ENCODE peak calls at places on chromosomes 2 and 18, in nine cellular contexts. One of them, this sample, is unnamed.

GRCh38 chr18:64037812-64038414 is 68.0 kb downstream of the SERPINB8 start:
- DNase-seq in stimulated activated CD4-positive, alpha-beta T cell treated with anti-CD3 and anti-CD28 coated beads, Interleukin-1b, Interleukin-23, amount 100 ng/mL, for 1 hour: no peak
- DNase-seq in astrocyte: peak; percentile 1
- DNase-seq in epithelial cell of prostate: no peak
- DNase-seq in activated T-cell treated with anti-CD3 and anti-CD28 coated beads, Interleukin-2, amount 50 U/mL, for 72 hours: no peak
- DNase-seq in HL-60: no peak
- DNase-seq in cardiac muscle cell: peak; percentile 30
- DNase-seq in ELR: peak; percentile 55
- DNase-seq in psoas muscle: no peak
- DNase-seq in this sample: no peak

GRCh38 chr2:191010887-191011885 is 2.8 kb downstream of the STAT1 start:
- DNase-seq in psoas muscle: no peak
- DNase-seq in activated T-cell treated with anti-CD3 and anti-CD28 coated beads, Interleukin-2, amount 50 U/mL, for 72 hours: peak; percentile 27
- DNase-seq in astrocyte: no peak
- DNase-seq in cardiac muscle cell: no peak
- DNase-seq in epithelial cell of prostate: no peak
- DNase-seq in stimulated activated CD4-positive, alpha-beta T cell treated with anti-CD3 and anti-CD28 coated beads, Interleukin-1b, Interleukin-23, amount 100 ng/mL, for 1 hour: no peak
- DNase-seq in HL-60: no peak
- DNase-seq in ELR: no peak
- DNase-seq in this sample: no peak

GRCh38 chr18:31876707-31877106 is 66.2 kb downstream of the TRAPPC8 start:
- DNase-seq in ELR: peak; percentile 40
- DNase-seq in astrocyte: peak; percentile 5
- DNase-seq in HL-60: no peak
- DNase-seq in activated T-cell treated with anti-CD3 and anti-CD28 coated beads, Interleukin-2, amount 50 U/mL, for 72 hours: no peak
- DNase-seq in stimulated activated CD4-positive, alpha-beta T cell treated with anti-CD3 and anti-CD28 coated beads, Interleukin-1b, Interleukin-23, amount 100 ng/mL, for 1 hour: no peak
- DNase-seq in epithelial cell of prostate: no peak
- DNase-seq in psoas muscle: no peak
- DNase-seq in cardiac muscle cell: no peak
- DNase-seq in this sample: no peak

GRCh38 chr2:54945401-54946219 is 104.6 kb downstream of the RTN4 start:
- DNase-seq in activated T-cell treated with anti-CD3 and anti-CD28 coated beads, Interleukin-2, amount 50 U/mL, for 72 hours: peak; percentile 64
- DNase-seq in HL-60: no peak
- DNase-seq in cardiac muscle cell: peak; percentile 80
- DNase-seq in epithelial cell of prostate: peak; percentile 44
- DNase-seq in stimulated activated CD4-positive, alpha-beta T cell treated with anti-CD3 and anti-CD28 coated beads, Interleukin-1b, Interleukin-23, amount 100 ng/mL, for 1 hour: no peak
- DNase-seq in ELR: peak; percentile 69
- DNase-seq in psoas muscle: peak; percentile 80
- DNase-seq in astrocyte: peak; percentile 33
- DNase-seq in this sample: no peak

GRCh38 chr2:49686897-49687442 is 532.7 kb upstream of the FSHR start:
- DNase-seq in activated T-cell treated with anti-CD3 and anti-CD28 coated beads, Interleukin-2, amount 50 U/mL, for 72 hours: no peak
- DNase-seq in astrocyte: no peak
- DNase-seq in cardiac muscle cell: no peak
- DNase-seq in HL-60: no peak
- DNase-seq in ELR: no peak
- DNase-seq in epithelial cell of prostate: no peak
- DNase-seq in psoas muscle: no peak
- DNase-seq in stimulated activated CD4-positive, alpha-beta T cell treated with anti-CD3 and anti-CD28 coated beads, Interleukin-1b, Interleukin-23, amount 100 ng/mL, for 1 hour: no peak
- DNase-seq in this sample: no peak

GRCh38 chr2:1055014-1055595 is 104.5 kb downstream of the SNTG2 start:
- DNase-seq in stimulated activated CD4-positive, alpha-beta T cell treated with anti-CD3 and anti-CD28 coated beads, Interleukin-1b, Interleukin-23, amount 100 ng/mL, for 1 hour: no peak
- DNase-seq in epithelial cell of prostate: no peak
- DNase-seq in ELR: peak; percentile 88
- DNase-seq in psoas muscle: no peak
- DNase-seq in HL-60: no peak
- DNase-seq in astrocyte: peak; percentile 94
- DNase-seq in cardiac muscle cell: peak; percentile 65
- DNase-seq in activated T-cell treated with anti-CD3 and anti-CD28 coated beads, Interleukin-2, amount 50 U/mL, for 72 hours: no peak
- DNase-seq in this sample: no peak

GRCh38 chr18:22409445-22409844 is 8.3 kb downstream of the CTAGE1 start:
- DNase-seq in stimulated activated CD4-positive, alpha-beta T cell treated with anti-CD3 and anti-CD28 coated beads, Interleukin-1b, Interleukin-23, amount 100 ng/mL, for 1 hour: no peak
- DNase-seq in astrocyte: no peak
- DNase-seq in activated T-cell treated with anti-CD3 and anti-CD28 coated beads, Interleukin-2, amount 50 U/mL, for 72 hours: no peak
- DNase-seq in cardiac muscle cell: no peak
- DNase-seq in epithelial cell of prostate: no peak
- DNase-seq in HL-60: no peak
- DNase-seq in ELR: no peak
- DNase-seq in psoas muscle: no peak
- DNase-seq in this sample: no peak

GRCh38 chr2:18413794-18414396 is 146.6 kb downstream of the RDH14 start:
- DNase-seq in HL-60: no peak
- DNase-seq in ELR: peak; percentile 86
- DNase-seq in cardiac muscle cell: peak; percentile 87
- DNase-seq in psoas muscle: no peak
- DNase-seq in astrocyte: peak; percentile 87
- DNase-seq in stimulated activated CD4-positive, alpha-beta T cell treated with anti-CD3 and anti-CD28 coated beads, Interleukin-1b, Interleukin-23, amount 100 ng/mL, for 1 hour: no peak
- DNase-seq in activated T-cell treated with anti-CD3 and anti-CD28 coated beads, Interleukin-2, amount 50 U/mL, for 72 hours: no peak
- DNase-seq in epithelial cell of prostate: peak; percentile 40
- DNase-seq in this sample: no peak

This sample was measured in CMK.